ENCODE peak calls at places on chromosomes 1 and 21, in four cellular contexts. Z is K562, A is GM12878, J is HepG2. W is an unnamed sample.

GRCh38 chr1:185864331-185864730 is 130.1 kb downstream of the HMCN1 start:
- DNase-seq in J (no peak), A (no peak), Z (no peak), W (no peak)

GRCh38 chr1:176466514-176466913 is 3.5 kb downstream of the PAPPA2 start:
- DNase-seq in Z (peak), A (no peak), J (peak), W (peak)

GRCh38 chr1:226973898-226974543 is 33.9 kb downstream of the COQ8A start:
- DNase-seq in J (peak), Z (no peak), A (no peak), W (no peak)

GRCh38 chr1:29789910-29790247 is 553.6 kb downstream of the PTPRU start:
- DNase-seq in A (no peak), J (no peak), Z (no peak), W (no peak)

GRCh38 chr1:19317126-19317910 is 5.2 kb downstream of the SLC66A1 start:
- DNase-seq in A (no peak), J (no peak), Z (no peak), W (no peak)

GRCh38 chr21:36460866-36461265 is 19.1 kb downstream of the CLDN14 start:
- DNase-seq in A (no peak), Z (no peak), J (no peak), W (no peak)

GRCh38 chr1:168469690-168470089 is 74.1 kb downstream of the XCL2 start:
- DNase-seq in A (no peak), Z (peak), J (no peak), W (no peak)

GRCh38 chr1:206455681-206456344 is 14.5 kb upstream of the IKBKE start:
- DNase-seq in A (no peak), Z (peak), J (no peak), W (no peak)

GRCh38 chr1:167109125-167109524 is 15.2 kb downstream of the STYXL2 start:
- DNase-seq in A (no peak), J (no peak), Z (no peak), W (no peak)

GRCh38 chr1:53938136-53938830 is 7.2 kb downstream of the IFT25 start:
- DNase-seq in Z (no peak), A (no peak), J (no peak), W (no peak)

GRCh38 chr1:6028042-6028895 is 17.4 kb upstream of the KCNAB2 start:
- DNase-seq in A (no peak), J (no peak), Z (no peak), W (no peak)

GRCh38 chr21:38773108-38774061 is 32.3 kb upstream of the ETS2 start:
- DNase-seq in J (peak), A (no peak), Z (no peak), W (peak)

GRCh38 chr1:53145942-53146708 is 3.7 kb upstream of the SLC1A7 start:
- DNase-seq in J (peak), Z (peak), A (no peak), W (peak)

DNA sequence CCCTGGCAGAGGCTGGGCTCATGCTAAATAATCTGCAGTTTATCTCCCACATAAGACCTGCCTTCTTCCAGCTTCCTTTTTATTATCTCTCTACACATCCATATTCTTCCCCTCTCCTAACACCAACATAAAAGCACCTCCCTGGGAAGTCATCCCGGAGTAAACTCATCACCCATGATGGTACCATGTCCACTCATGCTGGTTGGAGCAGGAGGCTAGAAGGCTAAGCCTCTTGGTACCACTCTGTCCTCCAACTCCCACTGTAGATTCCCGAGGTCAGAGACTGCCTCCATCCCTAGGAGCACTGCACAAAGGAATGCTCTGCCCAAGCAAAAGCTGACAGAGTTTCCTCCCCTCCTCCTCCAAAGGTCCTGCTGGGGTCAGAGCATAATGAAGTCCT is 4.2 kb downstream of the DENND2D start:
- DNase-seq in J (no peak), Z (no peak), A (no peak), W (no peak)
- TF ChIP-seq POLR2AphosphoS2 in J (no peak), Z (no peak), A (no peak), W (no peak)

DNA sequence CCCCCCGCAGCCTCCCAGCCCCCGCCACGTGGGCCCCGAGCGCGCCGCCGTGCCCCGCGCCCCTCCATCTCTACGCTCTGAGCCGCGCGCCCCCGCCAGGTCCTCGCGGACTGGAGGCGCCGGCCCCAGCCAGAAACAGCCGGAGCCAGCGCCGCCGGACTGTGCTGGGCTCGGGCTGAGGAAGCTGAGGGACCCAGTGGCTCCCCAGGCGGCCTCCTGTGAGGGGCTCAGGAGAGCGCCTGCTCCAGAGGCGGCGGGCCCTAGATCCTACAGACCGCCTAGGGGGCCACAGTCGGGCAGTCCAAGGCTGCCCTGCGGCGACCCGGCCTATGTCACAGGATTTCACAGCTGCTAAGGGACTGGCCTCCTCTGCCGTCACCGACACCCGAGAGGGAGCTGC is 82.1 kb downstream of the NENF start:
- DNase-seq in A (no peak), Z (no peak), J (no peak), W (no peak)
- TF ChIP-seq ESRRA in A (no peak), Z (no peak), J (no peak), W (no peak)

GRCh38 chr21:46667735-46668380 is 32.4 kb downstream of the PRMT2 start:
- DNase-seq in A (no peak), J (peak), Z (no peak), W (no peak)
- TF ChIP-seq POLR2AphosphoS2 in A (no peak), J (no peak), Z (no peak), W (no peak)

DNA sequence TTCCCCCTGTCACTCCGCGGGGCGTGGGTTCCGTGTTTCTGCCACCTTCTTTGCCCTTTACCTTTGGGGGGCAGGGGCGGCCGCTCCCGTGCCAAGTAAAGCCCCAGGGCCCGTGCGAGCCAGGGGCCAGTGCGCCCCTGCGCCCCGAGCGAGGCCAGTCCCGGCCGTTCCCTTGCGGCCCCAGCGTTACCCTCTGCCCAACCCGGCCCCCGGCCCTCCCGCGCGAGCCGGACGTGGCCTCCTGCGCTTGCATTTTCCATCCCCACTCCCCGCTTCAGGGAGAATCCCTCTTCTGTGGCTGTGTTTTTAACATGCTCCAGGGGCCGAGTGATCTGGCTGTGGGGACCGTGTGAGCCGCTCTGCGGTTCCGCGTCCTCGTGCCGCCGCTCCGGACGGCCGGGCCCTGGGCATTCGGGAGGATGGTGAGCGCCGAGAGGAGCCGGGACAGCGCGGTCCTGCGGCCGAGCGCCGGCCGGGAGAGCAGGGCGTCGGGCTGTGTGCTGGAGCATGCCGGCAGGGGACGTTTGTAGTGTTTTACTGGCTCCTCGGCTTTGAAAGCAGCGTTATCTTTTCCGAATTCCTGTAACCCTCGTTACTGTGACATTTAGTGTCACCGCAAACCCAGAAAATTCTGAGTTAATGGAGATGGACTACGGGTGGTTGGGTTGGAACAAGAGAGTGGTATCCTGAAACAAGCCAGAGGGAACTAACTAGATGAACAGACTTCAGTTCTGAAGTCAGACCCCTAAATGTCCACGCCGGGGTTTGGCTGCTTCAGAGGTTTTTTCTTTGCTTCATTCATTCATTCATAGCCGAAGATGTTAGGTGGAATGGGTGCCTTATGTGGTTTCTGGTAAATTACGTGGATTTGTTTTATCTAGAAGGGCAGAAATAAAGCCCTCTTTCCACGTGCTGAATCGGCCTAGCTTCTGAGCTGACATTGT is 1.1 kb downstream of the GALNT2 start:
- DNase-seq in A (no peak), J (no peak), Z (peak), W (no peak)
- TF ChIP-seq ESRRA in A (no peak), J (no peak), Z (no peak), W (no peak)

GRCh38 chr1:222417264-222417663 is 130.6 kb downstream of the HHIPL2 start:
- DNase-seq in Z (no peak), A (no peak), J (no peak), W (no peak)
- TF ChIP-seq POLR2AphosphoS2 in Z (no peak), A (no peak), J (no peak), W (no peak)

GRCh38 chr1:101291562-101292035 is 54.8 kb downstream of the S1PR1 start:
- DNase-seq in A (no peak), Z (no peak), J (peak), W (no peak)
- TF ChIP-seq ESRRA in A (no peak), Z (no peak), J (no peak), W (no peak)

DNA sequence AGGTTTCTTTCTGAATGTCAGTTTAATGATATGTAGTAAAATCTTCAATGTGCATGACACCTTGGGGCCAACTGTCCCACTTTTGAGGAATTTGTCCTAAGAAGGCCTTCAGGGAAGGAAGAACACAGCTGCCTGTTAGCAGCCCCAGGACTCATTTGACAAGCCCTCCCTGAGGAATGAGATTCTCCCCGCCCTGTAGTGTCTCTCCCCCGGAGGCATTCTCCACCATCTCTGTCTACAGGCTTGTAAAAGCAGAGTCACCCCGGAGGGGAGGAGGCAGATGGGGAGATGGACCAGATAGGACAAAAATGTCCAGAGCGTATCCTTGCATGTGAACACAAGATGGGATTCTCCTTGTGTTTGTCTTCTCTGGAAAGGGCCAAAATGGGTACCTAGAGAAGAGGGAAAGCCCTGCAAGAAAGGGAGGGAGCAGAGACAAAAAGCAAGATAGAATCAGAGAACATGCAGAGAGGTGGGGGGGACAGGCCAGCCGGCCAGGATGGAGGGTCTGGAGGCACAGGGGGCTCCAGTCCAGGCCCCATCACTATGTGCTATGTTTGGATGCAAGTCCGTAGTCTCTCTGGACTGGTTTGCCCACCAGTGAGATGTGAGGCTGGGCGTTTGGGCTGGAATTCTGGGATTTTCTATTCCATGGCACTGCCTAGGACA is 12.0 kb upstream of the WNT3A start:
- DNase-seq in Z (peak), A (no peak), J (no peak), W (no peak)
- TF ChIP-seq POLR2AphosphoS2 in Z (no peak), A (no peak), J (no peak), W (no peak)

GRCh38 chr1:55695553-55695952 is 480.4 kb upstream of the USP24 start:
- DNase-seq in A (no peak), Z (no peak), J (no peak), W (no peak)

GRCh38 chr1:55695151-55695550 is 480.0 kb upstream of the USP24 start:
- DNase-seq in Z (no peak), A (no peak), J (no peak), W (no peak)

GRCh38 chr1:55692721-55693120 is 477.6 kb upstream of the USP24 start:
- DNase-seq in Z (no peak), J (no peak), A (no peak), W (no peak)

GRCh38 chr1:55696181-55696580 is 481.0 kb upstream of the USP24 start:
- DNase-seq in A (no peak), J (no peak), Z (no peak), W (no peak)

DNA sequence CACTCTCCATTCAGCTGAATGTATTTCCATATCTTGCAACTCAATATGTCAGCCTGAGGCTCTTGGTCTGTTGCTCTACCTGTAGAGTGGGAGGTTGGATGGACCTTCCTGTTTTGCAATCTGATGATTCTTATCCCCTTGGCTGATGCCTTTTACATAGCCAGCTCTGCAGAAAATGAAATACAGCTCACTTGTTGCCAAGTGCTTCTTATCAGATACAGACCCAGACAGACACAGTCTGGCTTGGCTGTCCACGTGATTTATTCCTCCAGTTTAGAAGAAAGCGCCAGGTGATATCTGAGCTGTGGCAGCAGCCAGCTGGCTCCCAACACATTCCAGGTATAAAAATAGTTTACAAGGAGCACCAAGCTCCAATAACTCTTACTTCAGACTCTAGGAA is 479.1 kb upstream of the USP24 start:
- DNase-seq in A (no peak), Z (no peak), J (no peak), W (no peak)
- TF ChIP-seq ESRRA in A (no peak), Z (no peak), J (no peak), W (no peak)

DNA sequence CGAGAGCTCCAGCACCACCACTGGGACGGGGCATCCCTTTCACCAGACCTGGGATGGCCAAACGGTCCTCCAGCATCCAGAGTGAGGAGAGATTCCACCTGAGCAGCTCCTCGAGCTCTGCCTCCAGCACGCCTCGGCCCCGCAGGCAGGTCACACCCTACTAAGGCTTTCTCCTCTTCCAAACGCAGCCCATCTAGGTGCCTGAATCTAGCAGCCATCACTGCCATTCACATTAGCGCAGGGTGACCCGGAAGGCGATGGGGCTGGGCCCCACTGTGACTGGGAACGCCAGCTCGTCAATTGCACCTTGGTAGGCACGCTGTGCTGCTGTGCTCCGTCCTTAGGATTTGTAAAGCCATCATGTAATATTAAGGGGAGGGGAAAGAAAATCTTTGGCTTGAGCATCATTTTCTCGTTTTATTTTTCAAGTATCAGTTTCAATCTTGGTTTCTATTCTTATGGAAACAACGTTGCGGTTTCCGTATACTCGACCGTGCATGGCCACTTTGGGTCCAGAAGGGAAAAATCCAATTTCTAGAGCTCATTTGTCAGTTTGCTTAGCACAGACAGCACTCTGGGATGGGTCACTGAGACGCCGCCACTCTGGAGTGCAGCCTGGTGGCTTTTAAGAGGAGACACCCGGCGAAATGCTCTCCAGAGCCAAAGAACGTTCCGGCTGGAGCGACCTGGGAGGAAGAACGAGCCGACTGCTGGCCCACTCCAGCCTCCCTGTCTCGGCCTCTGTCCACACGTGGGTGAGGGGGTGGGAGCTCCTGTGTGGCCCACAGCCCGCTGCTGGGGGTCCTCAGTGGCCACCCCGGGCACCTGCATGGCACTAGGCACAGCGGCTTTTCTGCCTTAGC is 173.6 kb downstream of the PRDM16 start:
- DNase-seq in A (no peak), J (no peak), Z (no peak), W (no peak)
- TF ChIP-seq POLR2AphosphoS2 in A (no peak), J (no peak), Z (no peak), W (no peak)

W was measured in A549.